ENCODE peak calls at places on chromosome 22, in four cellular contexts. One of them, this sample, is unnamed.

GRCh38 chr22:47629273-47629711 is 866.8 kb downstream of the TBC1D22A start:
- DNase-seq in cardiac muscle cell: no peak
- DNase-seq in stimulated activated CD4-positive, alpha-beta T cell treated with anti-CD3 and anti-CD28 coated beads, Interleukin-2, amount 100 ng/mL, for 4 hours: no peak
- DNase-seq in WTC11: no peak
- DNase-seq in this sample: peak

GRCh38 chr22:36457688-36458450 is 23.6 kb downstream of the TXN2 start:
- DNase-seq in WTC11: no peak
- DNase-seq in cardiac muscle cell: peak
- DNase-seq in stimulated activated CD4-positive, alpha-beta T cell treated with anti-CD3 and anti-CD28 coated beads, Interleukin-2, amount 100 ng/mL, for 4 hours: no peak
- DNase-seq in this sample: no peak

GRCh38 chr22:17882727-17883126 is 108.5 kb upstream of the BID start:
- DNase-seq in cardiac muscle cell: no peak
- DNase-seq in stimulated activated CD4-positive, alpha-beta T cell treated with anti-CD3 and anti-CD28 coated beads, Interleukin-2, amount 100 ng/mL, for 4 hours: no peak
- DNase-seq in WTC11: no peak
- DNase-seq in this sample: no peak

GRCh38 chr22:50131894-50132293 is 38.6 kb upstream of the PANX2 start:
- DNase-seq in WTC11: no peak
- DNase-seq in cardiac muscle cell: no peak
- DNase-seq in stimulated activated CD4-positive, alpha-beta T cell treated with anti-CD3 and anti-CD28 coated beads, Interleukin-2, amount 100 ng/mL, for 4 hours: no peak
- DNase-seq in this sample: no peak

GRCh38 chr22:48380016-48380665 is 1447.5 kb downstream of the BRD1 start:
- DNase-seq in cardiac muscle cell: no peak
- DNase-seq in WTC11: no peak
- DNase-seq in stimulated activated CD4-positive, alpha-beta T cell treated with anti-CD3 and anti-CD28 coated beads, Interleukin-2, amount 100 ng/mL, for 4 hours: no peak
- DNase-seq in this sample: no peak

GRCh38 chr22:24008381-24009226 is 2.5 kb upstream of the CABIN1 start:
- DNase-seq in cardiac muscle cell: no peak
- DNase-seq in WTC11: no peak
- DNase-seq in stimulated activated CD4-positive, alpha-beta T cell treated with anti-CD3 and anti-CD28 coated beads, Interleukin-2, amount 100 ng/mL, for 4 hours: no peak
- DNase-seq in this sample: no peak

GRCh38 chr22:31431950-31432349 is 32.5 kb downstream of the DRG1 start:
- DNase-seq in stimulated activated CD4-positive, alpha-beta T cell treated with anti-CD3 and anti-CD28 coated beads, Interleukin-2, amount 100 ng/mL, for 4 hours: no peak
- DNase-seq in cardiac muscle cell: no peak
- DNase-seq in WTC11: no peak
- DNase-seq in this sample: no peak

GRCh38 chr22:46931881-46932280 is 169.4 kb downstream of the TBC1D22A start:
- DNase-seq in WTC11: no peak
- DNase-seq in cardiac muscle cell: no peak
- DNase-seq in stimulated activated CD4-positive, alpha-beta T cell treated with anti-CD3 and anti-CD28 coated beads, Interleukin-2, amount 100 ng/mL, for 4 hours: no peak
- DNase-seq in this sample: no peak

GRCh38 chr22:26484360-26484706 is 656 bp downstream of the SRRD start:
- DNase-seq in WTC11: no peak
- DNase-seq in cardiac muscle cell: no peak
- DNase-seq in stimulated activated CD4-positive, alpha-beta T cell treated with anti-CD3 and anti-CD28 coated beads, Interleukin-2, amount 100 ng/mL, for 4 hours: no peak
- DNase-seq in this sample: no peak

GRCh38 chr22:47082505-47082904 is 320.1 kb downstream of the TBC1D22A start:
- DNase-seq in cardiac muscle cell: no peak
- DNase-seq in stimulated activated CD4-positive, alpha-beta T cell treated with anti-CD3 and anti-CD28 coated beads, Interleukin-2, amount 100 ng/mL, for 4 hours: no peak
- DNase-seq in WTC11: no peak
- DNase-seq in this sample: no peak

GRCh38 chr22:44305888-44306287 is 6.9 kb downstream of the SHISAL1 start:
- DNase-seq in stimulated activated CD4-positive, alpha-beta T cell treated with anti-CD3 and anti-CD28 coated beads, Interleukin-2, amount 100 ng/mL, for 4 hours: no peak
- DNase-seq in cardiac muscle cell: no peak
- DNase-seq in WTC11: no peak
- DNase-seq in this sample: no peak

GRCh38 chr22:43154887-43155536 is 3.7 kb downstream of the TSPO start:
- DNase-seq in WTC11: no peak
- DNase-seq in cardiac muscle cell: no peak
- DNase-seq in stimulated activated CD4-positive, alpha-beta T cell treated with anti-CD3 and anti-CD28 coated beads, Interleukin-2, amount 100 ng/mL, for 4 hours: no peak
- DNase-seq in this sample: no peak

GRCh38 chr22:19271856-19272535 is 19.5 kb downstream of the CLTCL1 start:
- DNase-seq in WTC11: no peak
- DNase-seq in stimulated activated CD4-positive, alpha-beta T cell treated with anti-CD3 and anti-CD28 coated beads, Interleukin-2, amount 100 ng/mL, for 4 hours: no peak
- DNase-seq in cardiac muscle cell: no peak
- DNase-seq in this sample: no peak

GRCh38 chr22:39808087-39808486 is 85.5 kb downstream of the ENTHD1 start:
- DNase-seq in WTC11: peak
- DNase-seq in stimulated activated CD4-positive, alpha-beta T cell treated with anti-CD3 and anti-CD28 coated beads, Interleukin-2, amount 100 ng/mL, for 4 hours: peak
- DNase-seq in cardiac muscle cell: peak
- DNase-seq in this sample: no peak

GRCh38 chr22:44025171-44026065 is 1.3 kb downstream of the PARVB start:
- DNase-seq in WTC11: no peak
- DNase-seq in stimulated activated CD4-positive, alpha-beta T cell treated with anti-CD3 and anti-CD28 coated beads, Interleukin-2, amount 100 ng/mL, for 4 hours: no peak
- DNase-seq in cardiac muscle cell: no peak
- DNase-seq in this sample: no peak

GRCh38 chr22:46287873-46288751 is 8.6 kb upstream of the GTSE1 start:
- DNase-seq in cardiac muscle cell: no peak
- DNase-seq in WTC11: no peak
- DNase-seq in stimulated activated CD4-positive, alpha-beta T cell treated with anti-CD3 and anti-CD28 coated beads, Interleukin-2, amount 100 ng/mL, for 4 hours: no peak
- DNase-seq in this sample: no peak

GRCh38 chr22:38043151-38044039 is 13.8 kb upstream of the PICK1 start:
- DNase-seq in stimulated activated CD4-positive, alpha-beta T cell treated with anti-CD3 and anti-CD28 coated beads, Interleukin-2, amount 100 ng/mL, for 4 hours: no peak
- DNase-seq in WTC11: no peak
- DNase-seq in cardiac muscle cell: no peak
- DNase-seq in this sample: no peak

GRCh38 chr22:46140989-46141928 is 9.1 kb upstream of the PPARA start:
- DNase-seq in stimulated activated CD4-positive, alpha-beta T cell treated with anti-CD3 and anti-CD28 coated beads, Interleukin-2, amount 100 ng/mL, for 4 hours: no peak
- DNase-seq in WTC11: peak
- DNase-seq in cardiac muscle cell: no peak
- DNase-seq in this sample: no peak

GRCh38 chr22:37999640-38000272 is 15.4 kb upstream of the SOX10 start:
- DNase-seq in cardiac muscle cell: peak
- DNase-seq in WTC11: no peak
- DNase-seq in stimulated activated CD4-positive, alpha-beta T cell treated with anti-CD3 and anti-CD28 coated beads, Interleukin-2, amount 100 ng/mL, for 4 hours: no peak
- DNase-seq in this sample: no peak

GRCh38 chr22:44031111-44031963 is 7.2 kb downstream of the PARVB start:
- DNase-seq in stimulated activated CD4-positive, alpha-beta T cell treated with anti-CD3 and anti-CD28 coated beads, Interleukin-2, amount 100 ng/mL, for 4 hours: no peak
- DNase-seq in cardiac muscle cell: peak
- DNase-seq in WTC11: no peak
- DNase-seq in this sample: no peak